ENCODE peak calls at places on chromosomes 13 and 19, in four cellular contexts. D is M059J, W is posterior cingulate gyrus, K is ovary. R is an unnamed sample.

GRCh38 chr19:45071545-45071938 is 4.7 kb downstream of the ZNF296 start:
- DNase-seq in D (no peak), K (no peak), W (no peak), R (no peak)

GRCh38 chr19:53881482-53882390 is at the start of gene PRKCG:
- DNase-seq in K (peak; percentile 31), D (peak; percentile 46), W (peak; percentile 62), R (no peak)

GRCh38 chr19:48284891-48285290 is 15.0 kb downstream of the ZNF114 start:
- DNase-seq in K (no peak), W (no peak), D (peak; percentile 37), R (no peak)

GRCh38 chr13:113616991-113617749 is 32.6 kb downstream of the TFDP1 start:
- DNase-seq in D (no peak), K (no peak), W (no peak), R (no peak)

GRCh38 chr13:45374917-45375316 is 33.9 kb upstream of the TPT1 start:
- DNase-seq in K (no peak), D (peak; percentile 45), W (no peak), R (no peak)

GRCh38 chr19:40702337-40703012 is 12.0 kb upstream of the NUMBL start:
- DNase-seq in W (peak; percentile 72), D (no peak), K (no peak), R (no peak)

GRCh38 chr13:94987869-94988268 is 275.5 kb upstream of the SOX21 start:
- DNase-seq in K (no peak), D (peak; percentile 60), W (no peak), R (no peak)

GRCh38 chr19:55503447-55504251 is 15.4 kb downstream of the SSC5D start:
- DNase-seq in K (peak; percentile 91), W (peak; percentile 94), D (peak; percentile 88), R (peak; percentile 100)

GRCh38 chr19:41698746-41699230 is 9.6 kb upstream of the CEACAM5 start:
- DNase-seq in D (no peak), K (no peak), W (no peak), R (no peak)

GRCh38 chr19:34994643-34995471 is 5.3 kb upstream of the GRAMD1A start:
- DNase-seq in W (no peak), K (peak; percentile 67), D (no peak), R (no peak)

GRCh38 chr13:20993661-20994440 is 67.5 kb downstream of the LATS2 start:
- DNase-seq in K (no peak), D (peak; percentile 97), W (no peak), R (no peak)

GRCh38 chr13:34254366-34254765 is 436.4 kb downstream of the RFC3 start:
- DNase-seq in D (no peak), K (no peak), W (no peak), R (no peak)

GRCh38 chr19:1571358-1571757 is 3.2 kb upstream of the MEX3D start:
- DNase-seq in K (peak; percentile 12), D (no peak), W (no peak), R (no peak)

GRCh38 chr19:6058411-6059201 is 51.7 kb downstream of the RFX2 start:
- DNase-seq in K (no peak), W (no peak), D (no peak), R (no peak)

R was measured in frontal cortex.